ENCODE peak calls at places on chromosomes 5 and 9, in nine cellular contexts. X, R, U, S, V, D, J, Q and A are unnamed samples.

GRCh38 chr9:137828527-137829259 is 48.9 kb upstream of the CACNA1B start:
- DNase-seq in X (no peak), R (peak; percentile 23), U (peak; percentile 40), S (no peak), V (peak; percentile 69), D (no peak), J (peak; percentile 90), Q (peak; percentile 27), A (peak; percentile 77)

GRCh38 chr9:109016132-109016531 is 2.8 kb upstream of the CTNNAL1 start:
- DNase-seq in X (no peak), R (peak; percentile 43), U (no peak), S (no peak), V (no peak), D (no peak), J (no peak), Q (no peak), A (no peak)

GRCh38 chr9:92187989-92188714 is 72.9 kb upstream of the SPTLC1 start:
- DNase-seq in X (no peak), R (no peak), U (peak; percentile 45), S (no peak), V (no peak), D (no peak), J (peak; percentile 28), Q (no peak), A (no peak)

GRCh38 chr9:109519366-109519765 is 21.3 kb upstream of the PTPN3 start:
- DNase-seq in X (no peak), R (no peak), U (no peak), S (no peak), V (no peak), D (no peak), J (no peak), Q (no peak), A (no peak)

GRCh38 chr9:38306899-38307298 is 85.6 kb upstream of the ALDH1B1 start:
- DNase-seq in X (no peak), R (no peak), U (no peak), S (no peak), V (no peak), D (no peak), J (no peak), Q (no peak), A (no peak)

GRCh38 chr5:151092750-151093149 is 11.9 kb upstream of the TNIP1 start:
- DNase-seq in X (no peak), R (peak; percentile 79), U (peak; percentile 94), S (no peak), V (no peak), D (peak; percentile 83), J (no peak), Q (peak; percentile 67), A (no peak)

GRCh38 chr5:147415663-147416062 is 94.2 kb downstream of the DPYSL3 start:
- DNase-seq in X (no peak), R (no peak), U (no peak), S (no peak), V (no peak), D (no peak), J (no peak), Q (no peak), A (no peak)

GRCh38 chr5:55066278-55066677 is 36.2 kb upstream of the GZMA start:
- DNase-seq in X (no peak), R (no peak), U (no peak), S (no peak), V (no peak), D (no peak), J (no peak), Q (no peak), A (no peak)

GRCh38 chr9:89154218-89154617 is 24.4 kb downstream of the SHC3 start:
- DNase-seq in X (no peak), R (peak; percentile 75), U (peak; percentile 38), S (no peak), V (no peak), D (no peak), J (no peak), Q (peak; percentile 15), A (no peak)

GRCh38 chr5:132961887-132962286 is 1.5 kb downstream of the AFF4 start:
- DNase-seq in X (no peak), R (peak; percentile 22), U (peak; percentile 55), S (peak; percentile 6), V (no peak), D (peak; percentile 28), J (no peak), Q (peak; percentile 76), A (no peak)

GRCh38 chr9:115373000-115373709 is 255.2 kb upstream of the TNC start:
- DNase-seq in X (no peak), R (peak; percentile 95), U (peak; percentile 98), S (no peak), V (no peak), D (peak; percentile 93), J (no peak), Q (peak; percentile 89), A (no peak)

GRCh38 chr5:113081091-113081490 is 104.5 kb downstream of the DCP2 start:
- DNase-seq in X (no peak), R (no peak), U (no peak), S (no peak), V (no peak), D (no peak), J (peak; percentile 57), Q (no peak), A (no peak)

GRCh38 chr9:86940774-86941173 is 6.5 kb downstream of the GAS1 start:
- DNase-seq in X (no peak), R (no peak), U (no peak), S (no peak), V (no peak), D (no peak), J (peak; percentile 51), Q (no peak), A (no peak)

GRCh38 chr5:61425918-61426317 is 93.9 kb downstream of the ZSWIM6 start:
- DNase-seq in X (no peak), R (no peak), U (no peak), S (no peak), V (no peak), D (no peak), J (no peak), Q (no peak), A (no peak)

GRCh38 chr5:139462582-139463276 is at the start of gene ECSCR:
- DNase-seq in X (peak; percentile 79), R (no peak), U (peak; percentile 23), S (no peak), V (no peak), D (no peak), J (peak; percentile 57), Q (peak; percentile 64), A (no peak)

GRCh38 chr5:167870055-167870454 is 421.4 kb upstream of the WWC1 start:
- DNase-seq in X (no peak), R (no peak), U (no peak), S (no peak), V (no peak), D (no peak), J (no peak), Q (no peak), A (no peak)

GRCh38 chr5:53333160-53333559 is 147.3 kb upstream of the FST start:
- DNase-seq in X (no peak), R (no peak), U (no peak), S (no peak), V (no peak), D (peak; percentile 85), J (no peak), Q (peak; percentile 67), A (no peak)

GRCh38 chr9:136741885-136742568 is 713 bp downstream of the LCN10 start:
- DNase-seq in X (no peak), R (no peak), U (no peak), S (peak; percentile 34), V (no peak), D (no peak), J (no peak), Q (no peak), A (no peak)

GRCh38 chr5:141516648-141517025 is 27.8 kb downstream of the PCDHGC5 start:
- DNase-seq in X (no peak), R (no peak), U (no peak), S (no peak), V (no peak), D (no peak), J (no peak), Q (no peak), A (no peak)

GRCh38 chr5:134555889-134556311 is 30.4 kb downstream of the JADE2 start:
- DNase-seq in X (peak; percentile 71), R (peak; percentile 94), U (peak; percentile 98), S (peak; percentile 91), V (no peak), D (peak; percentile 60), J (peak; percentile 88), Q (peak; percentile 56), A (peak; percentile 49)

GRCh38 chr5:129639331-129639730 is 108.6 kb upstream of the MINAR2 start:
- DNase-seq in X (no peak), R (no peak), U (no peak), S (no peak), V (no peak), D (no peak), J (no peak), Q (no peak), A (no peak)

GRCh38 chr5:106262395-106262794 is 1408.3 kb downstream of the EFNA5 start:
- DNase-seq in X (no peak), R (no peak), U (no peak), S (no peak), V (no peak), D (no peak), J (no peak), Q (no peak), A (no peak)

GRCh38 chr9:34377402-34377741 is 674 bp upstream of the MYORG start:
- DNase-seq in X (no peak), R (no peak), U (no peak), S (no peak), V (no peak), D (no peak), J (no peak), Q (no peak), A (peak; percentile 70)

GRCh38 chr9:129027224-129027684 is 877 bp downstream of the SH3GLB2 start:
- DNase-seq in X (no peak), R (peak; percentile 13), U (no peak), S (no peak), V (no peak), D (no peak), J (peak; percentile 69), Q (no peak), A (no peak)

GRCh38 chr5:141343242-141343952 is at the start of gene PCDHGA3:
- DNase-seq in X (no peak), R (no peak), U (peak; percentile 46), S (peak; percentile 38), V (no peak), D (peak; percentile 57), J (peak; percentile 56), Q (peak; percentile 63), A (no peak)

GRCh38 chr5:115423051-115423450 is 121.5 kb downstream of the FEM1C start:
- DNase-seq in X (no peak), R (no peak), U (no peak), S (no peak), V (no peak), D (no peak), J (no peak), Q (peak; percentile 49), A (no peak)